ENCODE peak calls at places on chromosomes 2 and 18, in five cellular contexts. S is GM23338, H is lower lobe of right lung, M is left ventricle myocardium inferior, R is NT2/D1. X is an unnamed sample.
A peak's percentile ranks its signal among the peaks of the same experiment; 100 is the strongest.

GRCh38 chr2:215409331-215410127 is 26.3 kb downstream of the FN1 start:
- DNase-seq in S (no peak), H (no peak), M (no peak), R (no peak), X (no peak)

GRCh38 chr2:12543452-12544220 is 173.1 kb upstream of the TRIB2 start:
- DNase-seq in S (no peak), H (no peak), M (no peak), R (no peak), X (no peak)

GRCh38 chr2:95149397-95149984 is 10.2 kb downstream of the ZNF514 start:
- DNase-seq in S (no peak), H (no peak), M (no peak), R (no peak), X (no peak)

GRCh38 chr2:64157792-64158191 is 13.6 kb upstream of the PELI1 start:
- DNase-seq in S (no peak), H (no peak), M (no peak), R (no peak), X (no peak)

GRCh38 chr2:69694894-69695849 is 46.8 kb upstream of the ANXA4 start:
- DNase-seq in S (no peak), H (no peak), M (no peak), R (no peak), X (no peak)

GRCh38 chr2:111930875-111931274 is 32.5 kb downstream of the MERTK start:
- DNase-seq in S (no peak), H (no peak), M (no peak), R (no peak), X (no peak)

GRCh38 chr2:147845608-147846002 is 776 bp downstream of the ACVR2A start:
- DNase-seq in S (no peak), H (no peak), M (no peak), R (no peak), X (no peak)

GRCh38 chr2:3041841-3042600 is 335.6 kb downstream of the EIPR1 start:
- DNase-seq in S (no peak), H (no peak), M (peak; percentile 66), R (no peak), X (no peak)

GRCh38 chr2:237685408-237685807 is 58.0 kb downstream of the LRRFIP1 start:
- DNase-seq in S (peak; percentile 78), H (no peak), M (no peak), R (no peak), X (peak; percentile 64)

GRCh38 chr18:64273724-64274123 is 124.8 kb upstream of the LINC00305 start:
- DNase-seq in S (peak; percentile 75), H (no peak), M (no peak), R (peak; percentile 55), X (peak; percentile 59)

GRCh38 chr2:156077041-156077735 is 255.3 kb downstream of the NR4A2 start:
- DNase-seq in S (no peak), H (no peak), M (no peak), R (no peak), X (no peak)

GRCh38 chr2:105490956-105491355 is 92.1 kb upstream of the FHL2 start:
- DNase-seq in S (no peak), H (no peak), M (no peak), R (no peak), X (no peak)

GRCh38 chr2:40127890-40128548 is 323.9 kb downstream of the SLC8A1 start:
- DNase-seq in S (no peak), H (no peak), M (no peak), R (no peak), X (no peak)

GRCh38 chr2:65431417-65432226 is 777 bp downstream of the SPRED2 start:
- DNase-seq in S (peak; percentile 72), H (peak; percentile 65), M (peak; percentile 38), R (no peak), X (peak; percentile 74)

GRCh38 chr2:98912221-98912851 is 23.7 kb downstream of the CRACDL start:
- DNase-seq in S (no peak), H (no peak), M (no peak), R (no peak), X (no peak)

GRCh38 chr2:218998414-218999002 is 5.3 kb upstream of the CRYBA2 start:
- DNase-seq in S (no peak), H (no peak), M (no peak), R (no peak), X (no peak)
- H3K27me3 ChIP-seq in S (peaks cover 100% of the 10 kb centered on the region), H (peaks cover 90% of the 10 kb centered on the region), M (peaks cover 100% of the 10 kb centered on the region), R (peaks cover 99% of the 10 kb centered on the region), X (peaks cover 98% of the 10 kb centered on the region)

DNA sequence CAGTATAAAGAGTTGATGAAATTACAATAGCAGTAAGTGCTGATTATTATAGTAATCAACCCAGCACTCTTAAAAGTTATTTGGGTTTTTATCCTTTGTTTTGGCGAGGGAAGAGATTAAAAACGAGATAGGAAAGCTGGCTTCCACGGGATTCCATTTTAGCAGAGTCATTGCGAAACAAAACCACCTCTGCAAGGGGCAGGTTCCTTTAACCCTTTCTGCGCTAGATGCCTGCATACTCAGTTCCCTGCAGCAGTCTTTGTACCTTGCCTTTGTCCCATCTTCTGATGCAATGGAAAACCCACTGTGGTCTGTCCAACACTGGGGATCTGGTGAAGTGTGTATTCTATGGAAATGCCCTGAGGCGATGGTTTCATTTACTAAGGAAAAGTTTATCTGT is 2.7 kb downstream of the YPEL5 start:
- DNase-seq in S (peak; percentile 80), H (no peak), M (no peak), R (peak; percentile 48), X (peak; percentile 61)
- H3K4me3 ChIP-seq in S (peak overlapping the region; percentile 55), H (peak overlapping the region; percentile 7), M (peak overlapping the region; percentile 88), R (no peak overlapping the region), X (peak overlapping the region; percentile 8)

GRCh38 chr2:206259615-206260426 is 14.6 kb upstream of the ZDBF2 start:
- DNase-seq in S (no peak), H (no peak), M (no peak), R (no peak), X (no peak)

GRCh38 chr2:206266130-206267125 is 8.0 kb upstream of the ZDBF2 start:
- DNase-seq in S (no peak), H (no peak), M (no peak), R (no peak), X (no peak)

GRCh38 chr2:206267567-206267966 is 6.9 kb upstream of the ZDBF2 start:
- DNase-seq in S (peak; percentile 52), H (no peak), M (no peak), R (no peak), X (no peak)

GRCh38 chr2:206260427-206261012 is 13.9 kb upstream of the ZDBF2 start:
- DNase-seq in S (peak; percentile 44), H (no peak), M (no peak), R (no peak), X (no peak)

DNA sequence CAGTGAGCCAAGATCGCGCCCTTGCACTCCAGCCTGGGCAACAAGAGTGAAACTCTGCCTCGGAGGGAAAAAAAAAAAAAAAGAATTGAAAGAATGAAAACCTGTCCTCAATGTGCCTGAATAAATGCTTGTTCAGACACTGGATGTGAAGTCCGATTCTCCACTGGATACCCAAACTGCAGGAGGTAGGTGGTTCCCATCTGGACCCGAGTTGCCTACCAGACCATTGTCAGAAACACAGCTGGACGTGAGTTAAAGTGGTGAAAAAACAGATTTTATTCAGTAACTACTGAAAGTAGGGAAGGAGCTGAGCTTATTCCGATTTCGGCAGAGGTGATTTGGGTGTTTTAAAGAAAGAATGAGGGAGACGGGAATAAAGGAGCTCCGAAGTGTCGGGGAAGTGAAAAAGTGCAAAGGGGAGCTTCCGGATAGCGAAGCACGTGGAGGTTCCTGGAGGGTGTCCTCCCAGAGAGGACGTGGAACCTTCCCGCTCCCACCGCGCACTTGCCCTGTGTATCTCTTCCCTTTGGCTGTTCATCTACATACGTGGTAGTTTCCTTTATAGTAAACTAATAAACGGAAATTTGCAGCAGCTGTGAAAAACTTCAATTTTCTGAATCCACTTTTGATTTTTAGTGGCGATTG is 10.4 kb upstream of the ZDBF2 start:
- DNase-seq in S (no peak), H (no peak), M (no peak), R (no peak), X (no peak)
- H3K27me3 ChIP-seq in S (peaks cover 25% of the 10 kb centered on the region), H (peaks cover 86% of the 10 kb centered on the region), M (peaks cover 100% of the 10 kb centered on the region), R (no peaks in the 10 kb centered on the region), X (peaks cover 11% of the 10 kb centered on the region)

GRCh38 chr18:25503567-25504081 is 151.7 kb upstream of the ZNF521 start:
- DNase-seq in S (peak; percentile 75), H (no peak), M (peak; percentile 47), R (no peak), X (peak; percentile 28)
- H3K4me3 ChIP-seq in S (peak overlapping the region; percentile 47), H (peak overlapping the region; percentile 44), M (peak overlapping the region; percentile 64), R (peak overlapping the region; percentile 29), X (peak overlapping the region; percentile 39)

DNA sequence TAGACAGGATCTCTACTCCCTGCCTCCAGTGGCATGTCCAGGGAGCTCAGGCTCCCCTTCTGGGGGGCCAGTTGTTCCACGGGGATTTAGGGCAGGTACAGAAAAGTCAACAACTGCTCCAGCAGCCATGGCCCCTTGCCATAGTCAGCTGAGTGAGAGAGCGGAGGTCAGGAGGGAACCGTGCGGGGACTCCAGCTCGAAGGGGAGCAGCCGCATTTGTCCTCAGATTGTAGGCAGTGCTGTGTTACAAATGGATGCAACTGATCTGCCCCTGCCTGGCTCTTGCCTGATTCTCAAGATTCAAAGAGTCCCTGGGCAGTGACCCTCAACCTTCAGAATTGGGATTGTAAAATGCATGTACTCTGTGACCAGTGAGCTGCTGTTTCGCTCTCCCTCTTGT is 49.8 kb downstream of the ITGB1BP1 start:
- DNase-seq in S (no peak), H (no peak), M (no peak), R (no peak), X (no peak)
- H3K27me3 ChIP-seq in S (no peaks in the 10 kb centered on the region), H (no peaks in the 10 kb centered on the region), M (no peaks in the 10 kb centered on the region), R (no peaks in the 10 kb centered on the region), X (no peaks in the 10 kb centered on the region)

GRCh38 chr2:60309326-60309725 is 244.1 kb downstream of the BCL11A start:
- DNase-seq in S (no peak), H (no peak), M (no peak), R (no peak), X (no peak)

GRCh38 chr2:60313470-60314172 is 239.8 kb downstream of the BCL11A start:
- DNase-seq in S (no peak), H (no peak), M (no peak), R (no peak), X (no peak)

GRCh38 chr2:60312618-60313017 is 240.8 kb downstream of the BCL11A start:
- DNase-seq in S (no peak), H (no peak), M (no peak), R (no peak), X (no peak)

GRCh38 chr2:60311524-60311923 is 241.9 kb downstream of the BCL11A start:
- DNase-seq in S (no peak), H (no peak), M (no peak), R (no peak), X (no peak)

DNA sequence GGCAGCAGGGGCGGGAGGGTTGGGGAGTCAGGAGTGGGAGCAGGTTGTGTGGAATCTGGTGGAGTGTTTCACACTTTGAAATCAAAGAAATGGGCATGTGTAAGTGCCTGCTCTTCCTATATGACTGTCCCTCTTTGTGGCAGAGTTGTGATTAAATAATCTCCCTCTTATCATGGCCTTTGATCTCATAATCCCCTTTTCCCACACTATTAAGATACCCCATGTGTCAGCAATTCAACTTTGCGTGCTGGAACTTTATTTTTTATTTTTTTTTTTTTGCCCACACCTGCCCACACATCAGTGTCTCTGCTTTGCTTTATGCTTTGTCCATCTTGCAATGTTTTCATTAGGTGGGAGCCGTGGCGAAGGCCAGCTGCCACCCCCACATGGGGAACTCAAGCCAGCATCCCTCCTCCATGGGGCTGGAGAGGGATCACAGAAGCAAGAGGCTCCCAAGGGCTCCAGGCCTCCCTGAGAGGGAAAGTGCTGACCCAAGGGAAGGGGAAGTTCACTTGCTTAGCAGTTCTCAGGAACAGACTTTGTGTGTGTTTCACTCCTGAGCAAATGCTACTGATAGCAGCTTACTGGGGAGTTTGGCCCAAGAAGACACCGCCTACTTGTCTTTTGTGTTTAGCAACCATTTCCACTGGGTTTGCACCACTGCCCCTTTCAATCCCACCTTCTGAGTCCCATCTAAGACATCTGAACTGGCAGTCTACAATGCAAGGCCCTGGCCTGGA is 243.3 kb downstream of the BCL11A start:
- DNase-seq in S (no peak), H (no peak), M (no peak), R (no peak), X (no peak)
- H3K4me3 ChIP-seq in S (no peak overlapping the region), H (no peak overlapping the region), M (no peak overlapping the region), R (no peak overlapping the region), X (no peak overlapping the region)